ENCODE peak calls at places on chromosome 21, in nine cellular contexts. N is OCI-LY7; C is right cardiac atrium; W is cardiac muscle cell; D is astrocyte of the cerebellum; K is activated T-helper 9 cell treated with anti-CD3 and anti-CD28 coated beads, Interleukin-2, amount 50 U/mL, for 16 hours; Z is A549; U is activated naive CD8-positive, alpha-beta T cell treated with anti-CD3 and anti-CD28 coated beads, Interleukin-2, amount 50 U/mL, for 24 hours; V is T-cell. G is an unnamed sample.

GRCh38 chr21:42022906-42023305 is 12.7 kb upstream of the ZBTB21 start:
- DNase-seq in C (no peak), D (no peak), U (no peak), V (no peak), N (no peak), W (no peak), Z (no peak), K (no peak), G (no peak)

GRCh38 chr21:38166214-38166547 is 90.6 kb upstream of the KCNJ15 start:
- DNase-seq in N (no peak), U (no peak), Z (no peak), K (no peak), C (peak), W (peak), V (no peak), D (no peak), G (peak)

GRCh38 chr21:32653326-32653901 is 41.2 kb upstream of the CFAP298 start:
- DNase-seq in C (no peak), U (peak), K (no peak), W (peak), N (peak), V (peak), D (peak), Z (peak), G (no peak)

GRCh38 chr21:45596704-45597318 is 46.7 kb upstream of the PCBP3 start:
- DNase-seq in K (peak), U (peak), V (peak), Z (peak), W (peak), D (no peak), N (peak), C (peak), G (peak)

GRCh38 chr21:45531393-45532215 is 10.6 kb downstream of the SLC19A1 start:
- DNase-seq in K (no peak), Z (no peak), D (no peak), W (no peak), U (no peak), N (no peak), V (no peak), C (peak), G (peak)

GRCh38 chr21:32096411-32096810 is 182.4 kb downstream of the MIS18A start:
- DNase-seq in K (no peak), C (peak), D (no peak), U (peak), Z (peak), W (peak), N (peak), V (no peak), G (no peak)

GRCh38 chr21:32499249-32500055 is 85.9 kb downstream of the TCP10L start:
- DNase-seq in U (no peak), V (no peak), C (peak), N (no peak), K (no peak), D (peak), Z (no peak), W (peak), G (peak)

GRCh38 chr21:28066051-28066450 is 926.6 kb downstream of the LTN1 start:
- DNase-seq in C (no peak), V (no peak), U (no peak), K (no peak), N (peak), Z (no peak), D (no peak), W (no peak), G (no peak)

GRCh38 chr21:40997831-40998230 is 150.9 kb upstream of the DSCAM start:
- DNase-seq in Z (no peak), N (no peak), C (no peak), V (no peak), K (no peak), D (no peak), W (no peak), U (no peak), G (no peak)

GRCh38 chr21:15682182-15682895 is 47.4 kb upstream of the USP25 start:
- DNase-seq in W (no peak), Z (no peak), V (no peak), K (no peak), N (no peak), U (no peak), C (no peak), D (no peak), G (no peak)

GRCh38 chr21:39660596-39660995 is 47.9 kb downstream of the B3GALT5 start:
- DNase-seq in U (no peak), V (no peak), C (peak), N (no peak), D (peak), Z (peak), W (no peak), K (no peak), G (peak)

GRCh38 chr21:42850866-42851391 is 28.4 kb downstream of the WDR4 start:
- DNase-seq in C (peak), K (no peak), D (no peak), N (peak), W (peak), U (peak), Z (peak), V (no peak), G (no peak)

GRCh38 chr21:38282921-38283320 is 26.1 kb downstream of the KCNJ15 start:
- DNase-seq in V (no peak), K (no peak), Z (no peak), C (no peak), U (no peak), N (no peak), D (no peak), W (no peak), G (no peak)